ENCODE peak calls at places on chromosome 11, in five cellular contexts. T is AG04450, E is tibial nerve, I is lower leg skin, J is astrocyte of the spinal cord. K is an unnamed sample.

GRCh38 chr11:123308077-123308476 is 113.0 kb upstream of the CLMP start:
- DNase-seq in T (no peak), E (peak; percentile 8), I (no peak), J (peak; percentile 45), K (peak; percentile 92)

GRCh38 chr11:20599424-20600346 is at the start of gene SLC6A5:
- DNase-seq in T (no peak), E (no peak), I (no peak), J (peak; percentile 33), K (peak; percentile 10)

GRCh38 chr11:63560506-63561179 is 2.5 kb downstream of the PLAAT2 start:
- DNase-seq in T (no peak), E (no peak), I (no peak), J (no peak), K (no peak)

GRCh38 chr11:129705341-129705740 is 110.3 kb upstream of the TMEM45B start:
- DNase-seq in T (no peak), E (no peak), I (peak; percentile 10), J (no peak), K (no peak)

GRCh38 chr11:120424185-120424969 is 87.2 kb upstream of the GRIK4 start:
- DNase-seq in T (no peak), E (no peak), I (no peak), J (no peak), K (peak; percentile 36)

GRCh38 chr11:120023120-120023519 is 114.8 kb downstream of the TRIM29 start:
- DNase-seq in T (no peak), E (no peak), I (no peak), J (no peak), K (no peak)

GRCh38 chr11:69212121-69213110 is 56.7 kb downstream of the SMIM38 start:
- DNase-seq in T (no peak), E (no peak), I (no peak), J (no peak), K (peak; percentile 34)

GRCh38 chr11:1073851-1074243 is 827 bp upstream of the MUC2 start:
- DNase-seq in T (no peak), E (no peak), I (no peak), J (no peak), K (no peak)

GRCh38 chr11:69518081-69518950 is 36.9 kb downstream of the LINC01488 start:
- DNase-seq in T (peak; percentile 46), E (no peak), I (no peak), J (peak; percentile 89), K (peak; percentile 86)

GRCh38 chr11:13189561-13190435 is 87.8 kb upstream of the BMAL1 start:
- DNase-seq in T (no peak), E (no peak), I (no peak), J (peak; percentile 48), K (no peak)

GRCh38 chr11:87473174-87473573 is 435.4 kb downstream of the TMEM135 start:
- DNase-seq in T (peak; percentile 87), E (no peak), I (no peak), J (peak; percentile 81), K (peak; percentile 80)

GRCh38 chr11:79488286-79488685 is 47.5 kb upstream of the TENM4 start:
- DNase-seq in T (no peak), E (no peak), I (no peak), J (no peak), K (no peak)

GRCh38 chr11:97739892-97740782 is 1280.6 kb upstream of the CNTN5 start:
- DNase-seq in T (peak; percentile 30), E (no peak), I (no peak), J (peak; percentile 83), K (no peak)

GRCh38 chr11:72561856-72562255 is 112.4 kb downstream of the PDE2A start:
- DNase-seq in T (no peak), E (no peak), I (no peak), J (no peak), K (no peak)

GRCh38 chr11:131146817-131147490 is 223.5 kb upstream of the NTM start:
- DNase-seq in T (no peak), E (no peak), I (no peak), J (no peak), K (no peak)

GRCh38 chr11:37788141-37788877 is 1190.3 kb upstream of the RAG2 start:
- DNase-seq in T (peak; percentile 36), E (no peak), I (no peak), J (peak; percentile 89), K (peak; percentile 87)

GRCh38 chr11:78961938-78962701 is 387.5 kb upstream of the NARS2 start:
- DNase-seq in T (peak; percentile 18), E (no peak), I (no peak), J (peak; percentile 71), K (peak; percentile 76)

GRCh38 chr11:69384548-69385465 is 90.9 kb downstream of the MYEOV start:
- DNase-seq in T (no peak), E (no peak), I (no peak), J (no peak), K (no peak)

GRCh38 chr11:13940611-13941256 is 21.8 kb upstream of the SPON1 start:
- DNase-seq in T (no peak), E (no peak), I (no peak), J (no peak), K (no peak)

GRCh38 chr11:10476927-10477689 is 22.0 kb downstream of the AMPD3 start:
- DNase-seq in T (no peak), E (no peak), I (no peak), J (no peak), K (no peak)

GRCh38 chr11:32118025-32118974 is 27.4 kb downstream of the RCN1 start:
- DNase-seq in T (no peak), E (no peak), I (no peak), J (peak; percentile 64), K (peak; percentile 68)

GRCh38 chr11:77819411-77819920 is 1.1 kb downstream of the RSF1 start:
- DNase-seq in T (peak; percentile 55), E (peak; percentile 79), I (peak; percentile 83), J (peak; percentile 89), K (peak; percentile 78)

GRCh38 chr11:3086114-3086513 is 28.9 kb upstream of the CARS1 start:
- DNase-seq in T (no peak), E (no peak), I (no peak), J (no peak), K (no peak)

GRCh38 chr11:67382481-67383136 is 9.2 kb upstream of the RAD9A start:
- DNase-seq in T (no peak), E (peak; percentile 86), I (peak; percentile 80), J (peak; percentile 71), K (peak; percentile 89)

GRCh38 chr11:6611092-6612007 is 666 bp downstream of the TAF10 start:
- DNase-seq in T (no peak), E (no peak), I (no peak), J (peak; percentile 19), K (no peak)

GRCh38 chr11:119571311-119571710 is 148.3 kb upstream of the THY1 start:
- DNase-seq in T (no peak), E (no peak), I (no peak), J (no peak), K (no peak)

DNA sequence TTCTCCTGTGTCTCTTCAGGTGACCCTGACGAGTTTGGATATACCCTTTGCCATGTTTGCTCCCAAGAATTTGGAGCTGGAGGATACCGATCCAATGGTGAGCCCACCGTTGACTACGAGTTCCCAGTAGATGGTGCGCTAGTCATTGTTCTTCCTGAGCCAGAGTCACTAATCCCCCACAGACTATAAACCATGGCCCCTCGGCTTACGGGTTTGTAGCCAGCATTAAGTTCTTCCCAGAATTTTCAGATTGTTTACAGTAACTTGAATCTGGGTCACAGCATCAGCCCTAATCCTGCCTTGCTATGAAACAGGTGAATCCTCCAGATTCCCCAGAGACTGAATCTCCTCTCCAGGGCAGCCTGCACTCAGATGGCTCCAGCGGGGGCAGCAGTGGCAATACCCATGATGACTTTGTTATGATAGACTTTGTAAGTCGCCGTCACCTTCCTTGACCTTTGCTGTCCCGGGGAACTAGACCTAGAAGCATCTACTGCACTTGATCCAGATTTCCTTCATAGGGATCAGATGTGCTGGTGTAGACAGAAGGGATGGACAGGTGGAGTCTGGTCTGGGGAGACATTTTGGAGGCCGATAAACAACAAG is 31.8 kb downstream of the ARHGAP1 start:
- DNase-seq in T (no peak), E (no peak), I (no peak), J (no peak), K (no peak)
- TF ChIP-seq CTCF in T (no peak), E (no peak), I (no peak), J (no peak), K (no peak)

DNA sequence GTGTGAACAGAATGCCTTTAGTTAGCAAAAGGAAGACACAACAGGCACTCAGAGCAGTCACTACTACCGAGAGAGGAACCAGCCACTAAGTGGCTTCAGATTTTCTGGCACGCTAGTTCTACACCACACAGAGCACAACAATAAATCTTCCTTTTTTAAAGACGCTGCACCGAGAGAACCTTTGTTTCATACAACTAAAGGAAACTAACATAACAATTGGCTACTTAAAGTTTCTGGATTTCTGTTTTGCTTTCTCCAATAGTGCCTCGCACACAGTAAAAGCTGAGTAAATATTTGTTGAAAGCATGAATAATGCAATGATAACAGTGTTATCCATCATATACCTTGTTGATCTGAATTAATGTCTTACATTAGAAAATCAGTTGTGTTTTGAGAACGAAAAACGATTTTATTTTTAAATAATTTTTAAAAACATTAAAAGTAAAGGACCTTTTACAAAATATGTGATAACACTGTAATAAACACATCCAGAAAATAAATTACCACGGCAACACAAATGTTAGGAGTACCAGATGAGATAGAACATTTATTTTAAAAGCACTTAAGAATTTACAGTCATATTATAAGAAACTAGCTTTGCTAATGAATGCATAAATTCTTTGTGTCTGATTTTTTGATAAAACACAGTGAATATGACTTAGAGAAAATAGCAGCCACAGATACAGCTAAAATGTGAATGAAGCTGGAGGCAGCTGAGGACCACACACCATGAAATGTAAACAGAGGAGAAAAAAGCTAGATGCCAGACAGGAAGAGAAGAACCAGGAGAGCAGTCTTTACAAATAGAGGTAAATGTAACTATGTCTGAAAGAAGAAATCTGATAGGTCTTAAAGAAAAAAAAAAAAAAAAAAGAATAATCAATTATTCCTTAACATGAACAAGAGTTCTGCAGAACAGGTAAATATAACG is 14.8 kb downstream of the CCDC34 start:
- DNase-seq in T (no peak), E (no peak), I (no peak), J (no peak), K (no peak)
- H3K4me3 ChIP-seq in T (no peak overlapping the region), E (no peak overlapping the region), I (no peak overlapping the region), J (no peak overlapping the region), K (no peak overlapping the region)

DNA sequence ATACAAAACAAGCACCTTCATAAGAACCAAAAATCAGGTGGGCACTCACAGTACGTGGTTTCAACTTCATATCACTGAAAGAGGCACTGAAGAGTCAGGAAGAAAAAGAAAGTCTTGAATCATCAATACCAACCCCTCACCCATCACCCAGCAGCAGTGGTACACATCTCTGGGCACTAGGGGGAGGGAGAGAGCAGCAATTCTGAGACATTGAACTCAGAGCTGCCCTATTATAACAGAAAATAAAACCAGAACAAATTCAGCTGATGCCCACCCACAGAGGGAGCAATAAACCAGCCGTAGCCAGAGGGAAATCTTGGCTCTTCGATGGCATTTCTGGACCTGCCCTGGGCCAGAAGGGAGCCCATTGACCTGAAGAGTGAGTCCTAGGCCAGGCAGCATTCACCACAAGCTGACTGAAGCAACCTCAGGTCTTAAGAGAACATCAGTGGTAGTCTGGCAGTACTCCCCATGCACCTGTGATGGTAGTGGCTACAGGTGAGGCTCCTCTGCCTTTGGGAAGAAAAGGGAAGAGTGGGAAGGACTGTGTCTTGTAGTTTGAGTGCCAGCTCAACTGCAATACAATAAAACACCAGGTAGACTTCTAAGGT is 42.2 kb upstream of the FAM181B start:
- DNase-seq in T (peak; percentile 8), E (peak; percentile 9), I (no peak), J (peak; percentile 29), K (peak; percentile 71)
- TF ChIP-seq CTCF in T (peak; percentile 92), E (peak; percentile 17), I (no peak), J (peak; percentile 76), K (peak; percentile 77)

DNA sequence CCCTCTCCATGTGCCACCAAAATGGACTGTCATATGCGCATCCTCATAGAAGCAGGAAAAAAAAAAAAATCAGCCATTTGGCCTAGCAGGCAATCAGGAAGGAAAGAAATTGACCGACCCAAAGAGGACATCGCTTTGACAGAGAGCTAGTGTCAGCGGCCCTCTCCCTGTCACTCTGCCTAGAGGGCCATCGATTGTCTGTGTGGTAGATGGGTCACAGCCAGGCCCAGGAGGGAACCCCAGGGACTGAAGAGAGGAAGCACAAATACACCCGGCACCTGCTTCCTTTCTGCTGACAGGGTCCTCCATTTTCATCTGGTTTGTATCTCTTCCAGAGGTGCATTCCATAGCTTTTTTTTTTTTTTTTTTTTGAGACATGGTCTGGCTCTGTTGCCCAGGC is 21.8 kb downstream of the VPS37C start:
- DNase-seq in T (no peak), E (no peak), I (no peak), J (no peak), K (no peak)
- H3K4me3 ChIP-seq in T (no peak overlapping the region), E (no peak overlapping the region), I (no peak overlapping the region), J (no peak overlapping the region), K (no peak overlapping the region)